ENCODE peak calls at places on chromosomes 12 and 14, in ten cellular contexts. One of them, this sample, is unnamed.

GRCh38 chr14:75715926-75716780 is 55.1 kb downstream of the TTLL5 start:
- DNase-seq in left lung: no peak
- DNase-seq in OCI-LY7: no peak
- DNase-seq in dorsolateral prefrontal cortex: no peak
- DNase-seq in HCT116: no peak
- DNase-seq in upper lobe of right lung: no peak
- DNase-seq in WERI-Rb-1: no peak
- DNase-seq in AG04450: peak
- DNase-seq in A549: no peak
- DNase-seq in transverse colon: no peak
- DNase-seq in this sample: no peak

GRCh38 chr12:3520711-3521110 is 29.7 kb downstream of the PRMT8 start:
- DNase-seq in left lung: no peak
- DNase-seq in WERI-Rb-1: no peak
- DNase-seq in OCI-LY7: no peak
- DNase-seq in dorsolateral prefrontal cortex: no peak
- DNase-seq in transverse colon: no peak
- DNase-seq in HCT116: no peak
- DNase-seq in upper lobe of right lung: no peak
- DNase-seq in AG04450: no peak
- DNase-seq in A549: no peak
- DNase-seq in this sample: no peak

GRCh38 chr14:61608245-61609142 is 86.8 kb upstream of the HIF1A start:
- DNase-seq in transverse colon: no peak
- DNase-seq in A549: no peak
- DNase-seq in AG04450: no peak
- DNase-seq in dorsolateral prefrontal cortex: peak
- DNase-seq in upper lobe of right lung: no peak
- DNase-seq in HCT116: no peak
- DNase-seq in WERI-Rb-1: no peak
- DNase-seq in left lung: no peak
- DNase-seq in OCI-LY7: no peak
- DNase-seq in this sample: no peak

GRCh38 chr14:37665951-37666350 is 70.5 kb downstream of the TTC6 start:
- DNase-seq in AG04450: no peak
- DNase-seq in left lung: no peak
- DNase-seq in A549: no peak
- DNase-seq in dorsolateral prefrontal cortex: no peak
- DNase-seq in OCI-LY7: no peak
- DNase-seq in transverse colon: no peak
- DNase-seq in upper lobe of right lung: no peak
- DNase-seq in WERI-Rb-1: no peak
- DNase-seq in HCT116: no peak
- DNase-seq in this sample: no peak

GRCh38 chr14:90087433-90087832 is 25.6 kb downstream of the KCNK13 start:
- DNase-seq in transverse colon: peak
- DNase-seq in dorsolateral prefrontal cortex: no peak
- DNase-seq in HCT116: no peak
- DNase-seq in left lung: peak
- DNase-seq in AG04450: peak
- DNase-seq in OCI-LY7: no peak
- DNase-seq in A549: no peak
- DNase-seq in upper lobe of right lung: no peak
- DNase-seq in WERI-Rb-1: no peak
- DNase-seq in this sample: no peak

GRCh38 chr14:99289394-99290189 is 17.6 kb upstream of the BCL11B start:
- DNase-seq in WERI-Rb-1: no peak
- DNase-seq in left lung: no peak
- DNase-seq in upper lobe of right lung: no peak
- DNase-seq in OCI-LY7: no peak
- DNase-seq in A549: no peak
- DNase-seq in HCT116: no peak
- DNase-seq in transverse colon: no peak
- DNase-seq in dorsolateral prefrontal cortex: no peak
- DNase-seq in AG04450: no peak
- DNase-seq in this sample: no peak

GRCh38 chr14:63435838-63436237 is 107.3 kb downstream of the PPP2R5E start:
- DNase-seq in dorsolateral prefrontal cortex: peak
- DNase-seq in OCI-LY7: peak
- DNase-seq in A549: no peak
- DNase-seq in upper lobe of right lung: peak
- DNase-seq in WERI-Rb-1: peak
- DNase-seq in AG04450: peak
- DNase-seq in transverse colon: peak
- DNase-seq in HCT116: no peak
- DNase-seq in left lung: peak
- DNase-seq in this sample: no peak

GRCh38 chr12:24838531-24838950 is 110.4 kb downstream of the BCAT1 start:
- DNase-seq in WERI-Rb-1: no peak
- DNase-seq in dorsolateral prefrontal cortex: no peak
- DNase-seq in left lung: no peak
- DNase-seq in transverse colon: peak
- DNase-seq in AG04450: peak
- DNase-seq in upper lobe of right lung: no peak
- DNase-seq in A549: no peak
- DNase-seq in OCI-LY7: no peak
- DNase-seq in HCT116: no peak
- DNase-seq in this sample: no peak

GRCh38 chr14:105477659-105478623 is 3.3 kb downstream of the CRIP2 start:
- DNase-seq in AG04450: no peak
- DNase-seq in OCI-LY7: no peak
- DNase-seq in upper lobe of right lung: no peak
- DNase-seq in left lung: no peak
- DNase-seq in A549: no peak
- DNase-seq in HCT116: no peak
- DNase-seq in WERI-Rb-1: no peak
- DNase-seq in transverse colon: no peak
- DNase-seq in dorsolateral prefrontal cortex: no peak
- DNase-seq in this sample: no peak

GRCh38 chr14:20436363-20436755 is 393 bp upstream of the KLHL33 start:
- DNase-seq in OCI-LY7: no peak
- DNase-seq in HCT116: no peak
- DNase-seq in upper lobe of right lung: no peak
- DNase-seq in left lung: no peak
- DNase-seq in WERI-Rb-1: no peak
- DNase-seq in A549: no peak
- DNase-seq in AG04450: no peak
- DNase-seq in dorsolateral prefrontal cortex: no peak
- DNase-seq in transverse colon: no peak
- DNase-seq in this sample: no peak

GRCh38 chr12:53786411-53786810 is 34.6 kb upstream of the CISTR start:
- DNase-seq in HCT116: no peak
- DNase-seq in dorsolateral prefrontal cortex: no peak
- DNase-seq in AG04450: no peak
- DNase-seq in A549: no peak
- DNase-seq in OCI-LY7: no peak
- DNase-seq in upper lobe of right lung: peak
- DNase-seq in transverse colon: no peak
- DNase-seq in WERI-Rb-1: no peak
- DNase-seq in left lung: no peak
- DNase-seq in this sample: no peak

GRCh38 chr12:10214877-10215267 is 2.2 kb downstream of the GABARAPL1 start:
- DNase-seq in AG04450: no peak
- DNase-seq in A549: no peak
- DNase-seq in dorsolateral prefrontal cortex: no peak
- DNase-seq in OCI-LY7: no peak
- DNase-seq in left lung: no peak
- DNase-seq in HCT116: no peak
- DNase-seq in transverse colon: no peak
- DNase-seq in WERI-Rb-1: no peak
- DNase-seq in upper lobe of right lung: no peak
- DNase-seq in this sample: no peak

GRCh38 chr12:124593176-124593575 is 25.8 kb upstream of the NCOR2 start:
- DNase-seq in transverse colon: no peak
- DNase-seq in A549: no peak
- DNase-seq in upper lobe of right lung: no peak
- DNase-seq in OCI-LY7: no peak
- DNase-seq in WERI-Rb-1: no peak
- DNase-seq in left lung: no peak
- DNase-seq in dorsolateral prefrontal cortex: no peak
- DNase-seq in HCT116: no peak
- DNase-seq in AG04450: no peak
- DNase-seq in this sample: no peak

DNA sequence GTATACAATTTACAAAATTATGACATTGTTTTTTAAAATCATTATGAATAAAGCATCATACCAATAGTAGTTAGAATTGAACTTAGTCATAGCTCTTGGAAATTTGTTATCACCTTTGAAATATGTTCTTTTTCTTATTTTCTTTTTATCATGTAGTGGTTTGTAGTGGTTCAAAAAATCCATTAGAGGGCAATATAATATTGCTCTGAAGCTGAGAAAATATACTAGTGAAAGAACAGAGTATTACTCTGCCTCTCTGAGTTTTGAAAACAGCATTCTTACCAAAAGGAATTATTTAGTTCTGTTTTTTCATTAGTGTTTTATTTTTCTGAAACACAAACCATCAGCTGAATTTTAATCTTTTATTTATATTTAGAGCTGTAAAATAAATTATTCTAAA is 76.2 kb downstream of the PDZRN4 start:
- DNase-seq in left lung: no peak
- DNase-seq in AG04450: no peak
- DNase-seq in OCI-LY7: peak
- DNase-seq in transverse colon: no peak
- DNase-seq in upper lobe of right lung: no peak
- DNase-seq in WERI-Rb-1: no peak
- DNase-seq in HCT116: no peak
- DNase-seq in A549: no peak
- DNase-seq in dorsolateral prefrontal cortex: no peak
- DNase-seq in this sample: no peak
- TF ChIP-seq CTCF in left lung: no peak
- TF ChIP-seq CTCF in AG04450: peak
- TF ChIP-seq CTCF in OCI-LY7: peak
- TF ChIP-seq CTCF in transverse colon: peak
- TF ChIP-seq CTCF in upper lobe of right lung: peak
- TF ChIP-seq CTCF in WERI-Rb-1: no peak
- TF ChIP-seq CTCF in HCT116: peak
- TF ChIP-seq CTCF in A549: peak
- TF ChIP-seq CTCF in dorsolateral prefrontal cortex: peak
- TF ChIP-seq CTCF in this sample: peak

GRCh38 chr14:32524609-32525391 is 195.7 kb downstream of the AKAP6 start:
- DNase-seq in A549: no peak
- DNase-seq in HCT116: no peak
- DNase-seq in WERI-Rb-1: no peak
- DNase-seq in AG04450: no peak
- DNase-seq in OCI-LY7: no peak
- DNase-seq in left lung: no peak
- DNase-seq in dorsolateral prefrontal cortex: no peak
- DNase-seq in upper lobe of right lung: no peak
- DNase-seq in transverse colon: no peak
- DNase-seq in this sample: no peak
- H3K27ac ChIP-seq in A549: no peak
- H3K27ac ChIP-seq in HCT116: no peak
- H3K27ac ChIP-seq in WERI-Rb-1: no peak
- H3K27ac ChIP-seq in AG04450: no peak
- H3K27ac ChIP-seq in OCI-LY7: no peak
- H3K27ac ChIP-seq in left lung: no peak
- H3K27ac ChIP-seq in dorsolateral prefrontal cortex: peak
- H3K27ac ChIP-seq in upper lobe of right lung: no peak
- H3K27ac ChIP-seq in transverse colon: no peak
- H3K27ac ChIP-seq in this sample: no peak

GRCh38 chr14:50260511-50260910 is 29.1 kb upstream of the SOS2 start:
- DNase-seq in A549: no peak
- DNase-seq in upper lobe of right lung: no peak
- DNase-seq in left lung: no peak
- DNase-seq in transverse colon: no peak
- DNase-seq in WERI-Rb-1: no peak
- DNase-seq in AG04450: peak
- DNase-seq in OCI-LY7: peak
- DNase-seq in HCT116: peak
- DNase-seq in dorsolateral prefrontal cortex: no peak
- DNase-seq in this sample: peak
- TF ChIP-seq CTCF in A549: peak
- TF ChIP-seq CTCF in upper lobe of right lung: peak
- TF ChIP-seq CTCF in left lung: no peak
- TF ChIP-seq CTCF in transverse colon: peak
- TF ChIP-seq CTCF in WERI-Rb-1: no peak
- TF ChIP-seq CTCF in AG04450: peak
- TF ChIP-seq CTCF in OCI-LY7: peak
- TF ChIP-seq CTCF in HCT116: peak
- TF ChIP-seq CTCF in dorsolateral prefrontal cortex: peak
- TF ChIP-seq CTCF in this sample: peak

GRCh38 chr14:35335388-35336092 is 43.4 kb downstream of the PSMA6 start:
- DNase-seq in upper lobe of right lung: peak
- DNase-seq in HCT116: no peak
- DNase-seq in left lung: peak
- DNase-seq in OCI-LY7: no peak
- DNase-seq in dorsolateral prefrontal cortex: no peak
- DNase-seq in transverse colon: peak
- DNase-seq in AG04450: no peak
- DNase-seq in A549: peak
- DNase-seq in WERI-Rb-1: no peak
- DNase-seq in this sample: no peak
- H3K27ac ChIP-seq in upper lobe of right lung: peak
- H3K27ac ChIP-seq in HCT116: peak
- H3K27ac ChIP-seq in left lung: peak
- H3K27ac ChIP-seq in OCI-LY7: no peak
- H3K27ac ChIP-seq in dorsolateral prefrontal cortex: peak
- H3K27ac ChIP-seq in transverse colon: peak
- H3K27ac ChIP-seq in AG04450: no peak
- H3K27ac ChIP-seq in A549: peak
- H3K27ac ChIP-seq in WERI-Rb-1: no peak
- H3K27ac ChIP-seq in this sample: no peak